ENCODE peak calls at places on chromosome 5, in five cellular contexts. U is fibroblast of mammary gland, Q is fibroblast of lung, W is cardiac fibroblast, K is endothelial cell. C is an unnamed sample.

GRCh38 chr5:148687427-148687826 is 33.1 kb upstream of the HTR4 start:
- DNase-seq in U (peak), Q (peak), W (peak), K (peak), C (peak)

GRCh38 chr5:10577371-10578291 is 13.8 kb downstream of the ANKRD33B start:
- DNase-seq in U (peak), Q (no peak), W (peak), K (no peak), C (no peak)

GRCh38 chr5:16588434-16589214 is 28.2 kb downstream of the RETREG1 start:
- DNase-seq in U (no peak), Q (no peak), W (no peak), K (no peak), C (no peak)

GRCh38 chr5:6377582-6378127 is 692 bp downstream of the MED10 start:
- DNase-seq in U (peak), Q (peak), W (peak), K (no peak), C (no peak)

GRCh38 chr5:134371834-134372340 is 518 bp downstream of the UBE2B start:
- DNase-seq in U (peak), Q (peak), W (peak), K (peak), C (peak)

GRCh38 chr5:56827043-56827442 is 11.7 kb downstream of the MAP3K1 start:
- DNase-seq in U (no peak), Q (no peak), W (no peak), K (peak), C (peak)

GRCh38 chr5:71778678-71779276 is 59.7 kb downstream of the CARTPT start:
- DNase-seq in U (peak), Q (peak), W (peak), K (no peak), C (peak)

GRCh38 chr5:24823625-24824024 is 178.8 kb upstream of the CDH10 start:
- DNase-seq in U (no peak), Q (no peak), W (no peak), K (no peak), C (no peak)

GRCh38 chr5:116375926-116376325 is 198.7 kb downstream of the SEMA6A start:
- DNase-seq in U (no peak), Q (no peak), W (no peak), K (no peak), C (no peak)

GRCh38 chr5:150147580-150148407 is 7.9 kb downstream of the PDGFRB start:
- DNase-seq in U (peak), Q (no peak), W (no peak), K (no peak), C (no peak)

GRCh38 chr5:18236386-18236785 is 602.1 kb downstream of the TAF11L14 start:
- DNase-seq in U (no peak), Q (no peak), W (no peak), K (no peak), C (no peak)

GRCh38 chr5:83513491-83513890 is 41.9 kb downstream of the VCAN start:
- DNase-seq in U (no peak), Q (no peak), W (peak), K (no peak), C (no peak)

GRCh38 chr5:173456751-173457171 is 128.5 kb upstream of the STC2 start:
- DNase-seq in U (peak), Q (peak), W (peak), K (no peak), C (no peak)

GRCh38 chr5:9283021-9283420 is 262.9 kb downstream of the SEMA5A start:
- DNase-seq in U (peak), Q (no peak), W (no peak), K (no peak), C (no peak)

DNA sequence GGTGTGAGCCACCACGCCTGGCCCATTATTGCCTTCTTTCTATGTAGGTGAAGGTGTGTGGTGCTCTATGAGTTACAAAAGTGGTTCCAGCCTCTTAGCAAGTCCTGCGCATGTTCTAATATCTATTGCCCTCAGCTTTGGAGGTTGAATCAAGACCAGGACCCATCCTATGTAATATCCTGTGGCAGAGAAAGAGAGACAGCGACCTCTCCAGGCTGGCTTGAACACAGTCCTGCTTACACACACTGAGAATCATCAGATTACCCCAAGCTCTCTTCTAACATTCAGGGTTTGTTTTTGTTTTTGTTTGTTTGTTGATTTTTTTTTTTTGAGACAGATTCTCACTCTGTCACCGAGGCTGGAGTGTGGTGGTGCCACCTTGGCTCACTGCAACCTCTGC is 94.7 kb upstream of the OSMR start:
- DNase-seq in U (peak), Q (peak), W (no peak), K (no peak), C (no peak)
- TF ChIP-seq CTCF in U (peak), Q (peak), W (peak), K (no peak), C (no peak)

DNA sequence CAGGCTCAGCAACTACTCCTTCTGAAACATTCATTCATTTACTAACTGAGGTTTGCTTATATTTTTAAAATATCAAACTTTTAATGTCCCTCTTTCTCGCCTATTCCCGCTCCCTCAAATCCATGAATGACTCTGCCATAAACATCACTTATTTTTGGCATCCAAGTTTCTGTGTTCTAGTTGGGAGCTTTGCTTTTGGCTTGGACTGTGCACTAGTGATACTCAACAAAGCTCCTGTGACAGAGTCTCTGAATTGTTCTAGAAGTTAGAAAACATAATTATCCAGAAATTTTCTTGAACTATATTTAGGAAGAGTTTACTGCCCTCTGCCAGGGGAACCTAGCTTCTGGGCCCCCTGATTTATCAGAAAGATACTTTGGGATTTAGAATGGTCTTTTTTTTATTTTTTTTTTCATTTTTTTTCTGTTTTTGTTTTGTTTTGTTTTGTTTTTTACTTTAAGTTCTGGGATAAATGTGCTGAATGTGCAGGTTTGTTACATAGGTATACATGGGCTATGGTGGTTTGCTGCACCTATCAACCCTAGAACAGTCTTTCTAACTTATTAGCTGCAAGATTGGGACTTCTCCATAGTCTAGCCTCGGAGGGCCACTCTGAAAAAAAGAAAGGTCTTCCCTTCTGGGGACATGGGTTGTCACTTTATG is 64.7 kb upstream of the PTGER4 start:
- DNase-seq in U (no peak), Q (no peak), W (no peak), K (no peak), C (no peak)
- TF ChIP-seq CTCF in U (no peak), Q (no peak), W (no peak), K (no peak), C (no peak)

DNA sequence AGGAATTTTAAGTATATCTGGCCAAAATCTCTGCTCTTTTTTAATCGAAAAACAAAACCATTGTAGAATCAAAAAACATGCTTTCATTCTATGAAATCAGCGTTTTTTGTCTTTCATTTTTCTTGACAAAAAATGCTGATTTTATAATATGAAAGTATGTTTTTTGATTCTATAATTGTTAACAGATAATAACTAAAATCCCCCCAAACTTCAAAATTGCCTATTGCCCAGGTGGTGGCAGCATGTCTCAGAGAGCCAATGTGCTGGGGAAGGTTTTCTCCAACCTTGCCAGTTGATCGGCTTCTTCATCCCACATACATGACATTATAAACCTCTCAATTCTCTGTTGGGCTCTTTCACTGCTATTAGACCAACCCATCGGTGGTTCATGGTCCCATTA is 5.1 kb upstream of the SMIM15 start:
- DNase-seq in U (peak), Q (peak), W (peak), K (peak), C (peak)
- TF ChIP-seq CTCF in U (peak), Q (peak), W (peak), K (no peak), C (peak)

GRCh38 chr5:133254803-133255202 is 203.0 kb downstream of the HSPA4 start:
- DNase-seq in U (no peak), Q (no peak), W (no peak), K (no peak), C (no peak)
- TF ChIP-seq CTCF in U (no peak), Q (no peak), W (no peak), K (no peak), C (no peak)

DNA sequence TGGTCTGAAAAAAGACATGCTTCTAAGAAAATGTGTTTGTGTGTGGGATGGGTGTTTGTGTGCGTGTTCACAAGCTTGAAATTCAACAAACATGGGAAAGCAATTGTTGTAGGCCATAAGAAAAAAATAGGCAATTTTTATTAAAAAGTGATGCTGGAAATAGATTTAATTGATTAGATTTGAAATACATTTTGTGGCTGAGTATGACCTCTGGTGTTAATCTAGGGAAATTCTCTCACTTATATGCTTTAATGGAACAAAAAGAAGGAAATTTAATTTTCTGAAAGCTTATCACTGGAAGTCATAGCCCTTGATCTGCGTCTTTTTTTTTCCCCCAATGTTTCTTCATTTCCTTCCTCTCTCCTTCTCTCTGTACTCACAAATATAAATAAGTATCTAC is 3.5 kb upstream of the KCNN2 start:
- DNase-seq in U (no peak), Q (peak), W (no peak), K (no peak), C (no peak)
- TF ChIP-seq CTCF in U (no peak), Q (peak), W (no peak), K (no peak), C (no peak)

DNA sequence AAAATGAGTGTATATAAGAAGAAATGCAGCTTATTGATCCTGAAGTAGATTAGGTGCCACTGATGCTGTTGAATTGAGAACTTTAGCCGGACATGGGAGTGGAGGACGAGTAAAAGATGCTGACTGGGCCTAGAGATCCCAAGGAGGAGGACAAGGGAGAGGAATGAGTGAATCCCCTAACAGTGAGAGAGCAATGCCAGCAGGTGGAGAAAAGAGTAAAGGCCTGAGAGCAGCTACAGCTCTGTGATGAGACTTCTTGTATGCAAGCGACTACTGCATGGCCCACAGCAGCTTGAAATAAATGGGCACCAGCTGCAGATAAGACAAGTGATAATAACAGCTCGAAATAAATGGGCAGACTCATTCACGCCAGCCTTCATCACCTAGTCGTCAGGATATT is 44.5 kb upstream of the JMY start:
- DNase-seq in U (no peak), Q (no peak), W (no peak), K (no peak), C (no peak)
- TF ChIP-seq CTCF in U (no peak), Q (no peak), W (no peak), K (no peak), C (no peak)

GRCh38 chr5:32916648-32917047 is 205.5 kb downstream of the NPR3 start:
- DNase-seq in U (peak), Q (peak), W (peak), K (no peak), C (peak)
- TF ChIP-seq CTCF in U (peak), Q (peak), W (peak), K (no peak), C (peak)

DNA sequence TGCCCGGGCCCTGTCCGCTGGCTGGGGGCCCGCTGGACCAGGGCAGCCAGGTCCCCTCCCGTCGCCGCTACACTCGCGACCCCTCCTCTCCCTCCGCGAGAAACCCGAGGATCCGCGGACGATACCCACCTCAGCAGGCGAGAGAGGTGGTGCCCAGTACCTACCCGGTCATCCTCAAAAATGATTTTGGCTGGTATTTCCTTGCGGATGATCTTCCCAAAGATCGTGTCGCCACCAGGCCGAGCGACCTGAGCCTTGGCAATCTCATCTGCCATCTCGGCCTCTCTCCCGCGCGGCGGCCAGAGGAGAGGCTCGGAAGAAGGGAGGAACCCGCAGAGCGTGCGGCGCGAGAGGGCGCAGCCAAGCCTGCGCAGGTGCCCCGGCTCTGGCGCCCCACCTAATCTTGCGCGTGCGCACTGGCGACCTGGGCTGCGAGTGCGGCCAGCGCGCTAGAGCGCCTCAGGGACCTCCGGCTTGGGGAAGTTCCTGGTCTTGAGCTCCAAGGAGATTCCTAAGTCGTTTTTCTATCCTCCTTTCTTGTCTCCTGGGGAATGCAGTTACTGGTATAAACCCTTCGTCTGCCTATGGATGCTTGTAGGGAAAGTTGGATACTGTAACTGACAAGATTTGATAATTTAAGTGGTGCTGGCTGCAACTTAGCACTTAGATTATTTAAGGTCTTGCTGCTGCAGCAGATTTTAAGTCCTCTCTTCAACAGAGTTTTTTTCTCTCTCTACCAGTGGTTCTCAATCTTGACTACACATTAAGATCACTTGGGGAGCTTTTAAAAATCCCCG is at the start of gene HINT1:
- DNase-seq in U (peak), Q (peak), W (peak), K (peak), C (peak)
- TF ChIP-seq CTCF in U (peak), Q (peak), W (no peak), K (no peak), C (no peak)

GRCh38 chr5:97986069-97986468 is 787.4 kb upstream of the RGMB start:
- DNase-seq in U (peak), Q (peak), W (peak), K (no peak), C (no peak)
- TF ChIP-seq CTCF in U (peak), Q (no peak), W (peak), K (no peak), C (no peak)

C was measured in Calu3.